ENCODE peak calls at places on chromosomes 3 and 15, in seven cellular contexts. B, A, U, W, R, X and K are unnamed samples.

GRCh38 chr3:13866406-13866965 is 13.4 kb downstream of the WNT7A start:
- DNase-seq in R (no peak), B (no peak), A (no peak), X (no peak), U (no peak), W (no peak), K (no peak)

GRCh38 chr15:26736502-26737248 is 36.2 kb downstream of the GABRB3 start:
- DNase-seq in X (no peak), A (no peak), B (no peak), U (no peak), R (no peak), W (no peak), K (no peak)

GRCh38 chr3:100185847-100186246 is 71.5 kb upstream of the FILIP1L start:
- DNase-seq in X (no peak), W (no peak), R (no peak), B (no peak), U (no peak), A (no peak), K (no peak)

GRCh38 chr3:124887996-124888298 is 782 bp upstream of the ITGB5 start:
- DNase-seq in A (no peak), W (no peak), R (no peak), B (no peak), X (no peak), U (no peak), K (no peak)

GRCh38 chr3:189500798-189501495 is 130.2 kb upstream of the TP63 start:
- DNase-seq in W (no peak), X (no peak), B (no peak), A (no peak), U (no peak), R (no peak), K (no peak)

GRCh38 chr3:108438542-108438941 is 71.9 kb downstream of the MYH15 start:
- DNase-seq in U (no peak), R (no peak), B (no peak), X (no peak), A (no peak), W (no peak), K (no peak)

GRCh38 chr3:5442106-5442785 is 254.7 kb downstream of the EDEM1 start:
- DNase-seq in U (no peak), A (no peak), X (no peak), B (no peak), W (no peak), R (no peak), K (no peak)

GRCh38 chr3:19735111-19735510 is 198.9 kb downstream of the EFHB start:
- DNase-seq in X (no peak), R (no peak), W (no peak), B (no peak), A (no peak), U (no peak), K (no peak)

GRCh38 chr15:41482478-41482877 is 11.2 kb upstream of the ITPKA start:
- DNase-seq in X (no peak), B (no peak), R (no peak), A (no peak), U (no peak), W (no peak), K (no peak)
- TF ChIP-seq CTCF in X (no peak), B (no peak), R (no peak), A (no peak), U (no peak), W (no peak), K (no peak)

GRCh38 chr15:43975750-43976149 is 148.9 kb downstream of the WDR76 start:
- DNase-seq in B (no peak), X (no peak), A (no peak), W (no peak), R (no peak), U (no peak), K (no peak)

GRCh38 chr15:43975326-43975725 is 148.5 kb downstream of the WDR76 start:
- DNase-seq in R (no peak), B (no peak), U (no peak), A (no peak), W (no peak), X (no peak), K (peak; percentile 17)

GRCh38 chr15:43974852-43975251 is 148.1 kb downstream of the WDR76 start:
- DNase-seq in A (no peak), X (peak; percentile 57), U (no peak), B (no peak), W (no peak), R (no peak), K (peak; percentile 74)

GRCh38 chr15:43977072-43977884 is 150.5 kb downstream of the WDR76 start:
- DNase-seq in R (peak; percentile 35), W (no peak), B (no peak), X (peak; percentile 63), U (no peak), A (no peak), K (peak; percentile 90)
- H3K4me3 ChIP-seq in R (no peak overlapping the region), W (no peak overlapping the region), B (no peak overlapping the region), X (no peak overlapping the region), U (no peak overlapping the region), A (no peak overlapping the region), K (no peak overlapping the region)

GRCh38 chr15:85129881-85130280 is 148.2 kb downstream of the PDE8A start:
- DNase-seq in B (no peak), R (no peak), W (no peak), X (no peak), U (no peak), A (no peak), K (no peak)
- TF ChIP-seq CTCF in B (no peak), R (no peak), W (no peak), X (no peak), U (no peak), A (no peak), K (no peak)

DNA sequence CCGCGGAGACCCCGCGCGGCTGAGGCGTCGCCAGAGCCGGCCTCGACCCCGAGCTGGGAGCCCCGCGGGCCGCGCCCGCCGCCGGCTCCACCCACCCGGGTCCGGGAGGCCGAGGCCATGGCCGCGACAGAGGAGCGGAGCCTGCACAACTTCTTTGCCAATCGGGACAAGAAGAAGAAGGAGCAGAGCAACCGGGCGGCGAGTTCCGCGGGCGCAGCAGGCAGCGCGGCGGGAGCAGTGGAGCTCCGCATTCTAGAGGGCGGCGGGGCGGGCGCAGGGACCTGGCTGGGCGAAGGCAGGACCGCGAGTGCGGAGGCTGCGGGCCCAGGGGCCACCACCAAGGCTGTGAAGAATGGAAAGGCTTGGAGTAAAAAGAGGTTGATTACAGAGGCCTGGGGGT is 37.6 kb upstream of the EPHA6 start:
- DNase-seq in R (no peak), A (no peak), W (no peak), U (no peak), X (no peak), B (no peak), K (no peak)
- H3K4me3 ChIP-seq in R (no peak overlapping the region), A (no peak overlapping the region), W (no peak overlapping the region), U (no peak overlapping the region), X (no peak overlapping the region), B (no peak overlapping the region), K (no peak overlapping the region)

GRCh38 chr3:16249336-16249735 is 15.4 kb downstream of the DPH3 start:
- DNase-seq in A (no peak), U (peak; percentile 49), X (no peak), W (peak; percentile 42), R (no peak), B (no peak), K (peak; percentile 33)
- TF ChIP-seq CTCF in A (peak; percentile 35), U (peak; percentile 45), X (peak; percentile 59), W (peak; percentile 63), R (peak; percentile 59), B (peak; percentile 34), K (peak; percentile 32)

GRCh38 chr15:75697523-75698398 is 14.9 kb downstream of the CSPG4 start:
- DNase-seq in R (no peak), A (no peak), W (no peak), U (no peak), X (no peak), B (no peak), K (no peak)

GRCh38 chr15:75698399-75698747 is 14.3 kb downstream of the CSPG4 start:
- DNase-seq in R (no peak), B (no peak), U (no peak), A (no peak), X (no peak), W (no peak), K (no peak)

GRCh38 chr15:75695634-75696302 is 16.9 kb downstream of the CSPG4 start:
- DNase-seq in W (no peak), U (no peak), A (no peak), B (no peak), X (no peak), R (no peak), K (peak; percentile 43)

GRCh38 chr15:75696303-75696657 is 16.4 kb downstream of the CSPG4 start:
- DNase-seq in B (no peak), A (no peak), X (no peak), R (peak; percentile 30), W (no peak), U (no peak), K (peak; percentile 41)

GRCh38 chr15:75696854-75697259 is 15.8 kb downstream of the CSPG4 start:
- DNase-seq in R (no peak), X (no peak), U (no peak), A (no peak), W (no peak), B (no peak), K (no peak)
- H3K4me3 ChIP-seq in R (no peak overlapping the region), X (no peak overlapping the region), U (no peak overlapping the region), A (no peak overlapping the region), W (no peak overlapping the region), B (no peak overlapping the region), K (no peak overlapping the region)

DNA sequence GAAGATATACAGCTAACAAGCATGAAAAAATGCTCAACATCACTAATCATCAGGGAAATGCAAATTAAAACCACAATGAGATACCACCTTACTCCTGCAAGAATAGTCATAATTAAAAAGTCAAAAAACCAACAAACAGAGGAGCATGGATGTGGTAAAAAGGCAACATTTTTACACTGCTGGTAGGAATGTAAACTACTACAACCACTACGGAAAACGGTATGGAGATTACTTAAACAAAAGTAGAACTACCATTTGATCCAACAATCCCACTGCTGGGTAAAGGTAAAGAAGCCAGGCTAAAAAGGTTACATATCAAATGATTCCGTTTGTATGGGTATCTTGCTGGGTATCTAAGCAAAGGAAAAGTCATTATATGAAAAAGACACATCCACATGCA is 53.8 kb downstream of the STAG1 start:
- DNase-seq in A (no peak), W (no peak), X (no peak), R (no peak), B (no peak), U (no peak), K (no peak)
- TF ChIP-seq CTCF in A (no peak), W (no peak), X (no peak), R (no peak), B (no peak), U (no peak), K (no peak)